ENCODE peak calls at places on chromosomes 4 and X, in seven cellular contexts. S is mammary epithelial cell; K is activated CD4-positive, alpha-beta T cell treated with anti-CD3 and anti-CD28 coated beads, Interleukin-2, amount 50 U/mL, for 1 hour; Y is AG04450; P is HuH-7; L is neuronal stem cell; Z is CD8-positive, alpha-beta memory T cell. Q is an unnamed sample.

GRCh38 chrX:65406532-65406931 is 128.1 kb downstream of the LAS1L start:
- DNase-seq in S (no peak), K (peak), Y (no peak), P (no peak), L (no peak), Z (no peak), Q (no peak)

GRCh38 chr4:101349346-101350064 is 2.2 kb upstream of the PPP3CA start:
- DNase-seq in S (peak), K (no peak), Y (no peak), P (no peak), L (no peak), Z (no peak), Q (peak)

GRCh38 chr4:110508827-110509446 is 33.0 kb downstream of the ENPEP start:
- DNase-seq in S (peak), K (no peak), Y (no peak), P (no peak), L (no peak), Z (no peak), Q (no peak)

GRCh38 chr4:140755811-140756291 is 334 bp downstream of the TBC1D9 start:
- DNase-seq in S (peak), K (no peak), Y (no peak), P (peak), L (peak), Z (no peak), Q (peak)

GRCh38 chr4:36285784-36286480 is 4.5 kb downstream of the DTHD1 start:
- DNase-seq in S (peak), K (peak), Y (no peak), P (no peak), L (no peak), Z (peak), Q (peak)

GRCh38 chrX:152637649-152638442 is at the start of gene GABRQ:
- DNase-seq in S (no peak), K (no peak), Y (no peak), P (no peak), L (peak), Z (no peak), Q (peak)

GRCh38 chr4:76881375-76881774 is 16.6 kb downstream of the SOWAHB start:
- DNase-seq in S (peak), K (no peak), Y (no peak), P (no peak), L (no peak), Z (no peak), Q (peak)

GRCh38 chr4:3781193-3781886 is 15.2 kb downstream of the ADRA2C start:
- DNase-seq in S (no peak), K (no peak), Y (no peak), P (peak), L (no peak), Z (no peak), Q (no peak)

GRCh38 chrX:140572724-140573123 is 67.9 kb upstream of the SOX3 start:
- DNase-seq in S (peak), K (no peak), Y (no peak), P (peak), L (peak), Z (no peak), Q (no peak)

GRCh38 chr4:187887886-187888285 is 107.7 kb upstream of the ZFP42 start:
- DNase-seq in S (no peak), K (no peak), Y (no peak), P (no peak), L (no peak), Z (no peak), Q (no peak)

GRCh38 chr4:25246680-25247611 is 13.1 kb downstream of the PI4K2B start:
- DNase-seq in S (no peak), K (no peak), Y (no peak), P (peak), L (no peak), Z (no peak), Q (no peak)

GRCh38 chrX:153598541-153599191 is at the start of gene CCNQ:
- DNase-seq in S (peak), K (peak), Y (no peak), P (no peak), L (no peak), Z (peak), Q (no peak)

GRCh38 chr4:115370490-115370889 is 257.1 kb upstream of the NDST4 start:
- DNase-seq in S (no peak), K (no peak), Y (no peak), P (no peak), L (no peak), Z (no peak), Q (no peak)

GRCh38 chr4:95124906-95125504 is 367.2 kb downstream of the BMPR1B start:
- DNase-seq in S (peak), K (no peak), Y (peak), P (peak), L (peak), Z (no peak), Q (no peak)

GRCh38 chr4:129929984-129930383 is 834.0 kb downstream of the C4orf33 start:
- DNase-seq in S (no peak), K (no peak), Y (no peak), P (no peak), L (no peak), Z (no peak), Q (no peak)

GRCh38 chr4:107130157-107130556 is 94.0 kb upstream of the DKK2 start:
- DNase-seq in S (no peak), K (no peak), Y (no peak), P (no peak), L (no peak), Z (no peak), Q (no peak)

GRCh38 chr4:148565801-148566200 is 123.6 kb upstream of the NR3C2 start:
- DNase-seq in S (no peak), K (no peak), Y (no peak), P (no peak), L (no peak), Z (no peak), Q (no peak)

GRCh38 chr4:73836373-73837269 is at the start of gene CXCL6:
- DNase-seq in S (no peak), K (no peak), Y (no peak), P (peak), L (peak), Z (no peak), Q (no peak)

GRCh38 chr4:155248002-155248896 is 39.8 kb downstream of the NPY2R start:
- DNase-seq in S (peak), K (no peak), Y (no peak), P (no peak), L (peak), Z (no peak), Q (no peak)

GRCh38 chr4:8289956-8290700 is 20.6 kb downstream of the HTRA3 start:
- DNase-seq in S (no peak), K (no peak), Y (no peak), P (no peak), L (no peak), Z (no peak), Q (no peak)

GRCh38 chr4:70183168-70183939 is 12.2 kb upstream of the ODAM start:
- DNase-seq in S (peak), K (no peak), Y (peak), P (no peak), L (peak), Z (no peak), Q (peak)

GRCh38 chr4:158020734-158021346 is 152.0 kb downstream of the GASK1B start:
- DNase-seq in S (peak), K (no peak), Y (peak), P (no peak), L (no peak), Z (no peak), Q (no peak)

GRCh38 chrX:44871114-44871645 is 1.8 kb upstream of the KDM6A start:
- DNase-seq in S (no peak), K (no peak), Y (no peak), P (no peak), L (no peak), Z (no peak), Q (peak)

GRCh38 chr4:99186029-99186428 is 33.0 kb downstream of the ADH6 start:
- DNase-seq in S (no peak), K (no peak), Y (no peak), P (no peak), L (no peak), Z (no peak), Q (no peak)

GRCh38 chr4:85777908-85778808 is 303.2 kb downstream of the ARHGAP24 start:
- DNase-seq in S (no peak), K (no peak), Y (no peak), P (peak), L (no peak), Z (no peak), Q (no peak)

Q was measured in left colon.